ENCODE peak calls at places on chromosomes 6 and 20, in six cellular contexts. One of them, this sample, is unnamed.

GRCh38 chr20:38997622-38998021 is 35.5 kb downstream of the DHX35 start:
- DNase-seq in pancreas: no peak
- DNase-seq in lung: no peak
- DNase-seq in upper lobe of left lung: no peak
- DNase-seq in psoas muscle: no peak
- DNase-seq in choroid plexus epithelial cell: no peak
- DNase-seq in this sample: no peak

GRCh38 chr20:43516251-43516824 is 8.8 kb downstream of the L3MBTL1 start:
- DNase-seq in pancreas: no peak
- DNase-seq in lung: no peak
- DNase-seq in upper lobe of left lung: no peak
- DNase-seq in psoas muscle: no peak
- DNase-seq in choroid plexus epithelial cell: no peak
- DNase-seq in this sample: no peak

GRCh38 chr6:147054158-147054557 is 150.1 kb upstream of the STXBP5 start:
- DNase-seq in pancreas: no peak
- DNase-seq in lung: no peak
- DNase-seq in upper lobe of left lung: no peak
- DNase-seq in psoas muscle: no peak
- DNase-seq in choroid plexus epithelial cell: no peak
- DNase-seq in this sample: peak

GRCh38 chr20:24341781-24342180 is 127.6 kb upstream of the SYNDIG1 start:
- DNase-seq in pancreas: no peak
- DNase-seq in lung: no peak
- DNase-seq in upper lobe of left lung: no peak
- DNase-seq in psoas muscle: no peak
- DNase-seq in choroid plexus epithelial cell: no peak
- DNase-seq in this sample: no peak

GRCh38 chr6:46734867-46735719 is at the start of gene PLA2G7:
- DNase-seq in pancreas: peak
- DNase-seq in lung: no peak
- DNase-seq in upper lobe of left lung: peak
- DNase-seq in psoas muscle: peak
- DNase-seq in choroid plexus epithelial cell: no peak
- DNase-seq in this sample: peak

GRCh38 chr6:118804091-118804490 is 89.9 kb upstream of the ASF1A start:
- DNase-seq in pancreas: no peak
- DNase-seq in lung: no peak
- DNase-seq in upper lobe of left lung: no peak
- DNase-seq in psoas muscle: no peak
- DNase-seq in choroid plexus epithelial cell: no peak
- DNase-seq in this sample: no peak

GRCh38 chr6:71414486-71414885 is 125.9 kb downstream of the OGFRL1 start:
- DNase-seq in pancreas: no peak
- DNase-seq in lung: no peak
- DNase-seq in upper lobe of left lung: no peak
- DNase-seq in psoas muscle: no peak
- DNase-seq in choroid plexus epithelial cell: no peak
- DNase-seq in this sample: no peak

GRCh38 chr6:43181942-43182860 is at the start of gene CUL9:
- DNase-seq in pancreas: peak
- DNase-seq in lung: peak
- DNase-seq in upper lobe of left lung: peak
- DNase-seq in psoas muscle: peak
- DNase-seq in choroid plexus epithelial cell: peak
- DNase-seq in this sample: peak

GRCh38 chr6:43934183-43934802 is 164.3 kb downstream of the VEGFA start:
- DNase-seq in pancreas: no peak
- DNase-seq in lung: no peak
- DNase-seq in upper lobe of left lung: no peak
- DNase-seq in psoas muscle: no peak
- DNase-seq in choroid plexus epithelial cell: no peak
- DNase-seq in this sample: peak

GRCh38 chr6:130020106-130020851 is 1.9 kb downstream of the L3MBTL3 start:
- DNase-seq in pancreas: peak
- DNase-seq in lung: peak
- DNase-seq in upper lobe of left lung: peak
- DNase-seq in psoas muscle: peak
- DNase-seq in choroid plexus epithelial cell: no peak
- DNase-seq in this sample: peak

GRCh38 chr6:156928972-156929371 is 151.8 kb downstream of the ARID1B start:
- DNase-seq in pancreas: no peak
- DNase-seq in lung: no peak
- DNase-seq in upper lobe of left lung: no peak
- DNase-seq in psoas muscle: no peak
- DNase-seq in choroid plexus epithelial cell: no peak
- DNase-seq in this sample: no peak
- H3K4me3 ChIP-seq in pancreas: no peak
- H3K4me3 ChIP-seq in lung: no peak
- H3K4me3 ChIP-seq in upper lobe of left lung: no peak
- H3K4me3 ChIP-seq in psoas muscle: no peak
- H3K4me3 ChIP-seq in choroid plexus epithelial cell: no peak
- H3K4me3 ChIP-seq in this sample: no peak

GRCh38 chr6:152107973-152108372 is 300.5 kb downstream of the ESR1 start:
- DNase-seq in pancreas: no peak
- DNase-seq in lung: no peak
- DNase-seq in upper lobe of left lung: no peak
- DNase-seq in psoas muscle: no peak
- DNase-seq in choroid plexus epithelial cell: no peak
- DNase-seq in this sample: no peak

GRCh38 chr6:152112503-152113261 is 305.2 kb downstream of the ESR1 start:
- DNase-seq in pancreas: peak
- DNase-seq in lung: peak
- DNase-seq in upper lobe of left lung: peak
- DNase-seq in psoas muscle: peak
- DNase-seq in choroid plexus epithelial cell: no peak
- DNase-seq in this sample: no peak

DNA sequence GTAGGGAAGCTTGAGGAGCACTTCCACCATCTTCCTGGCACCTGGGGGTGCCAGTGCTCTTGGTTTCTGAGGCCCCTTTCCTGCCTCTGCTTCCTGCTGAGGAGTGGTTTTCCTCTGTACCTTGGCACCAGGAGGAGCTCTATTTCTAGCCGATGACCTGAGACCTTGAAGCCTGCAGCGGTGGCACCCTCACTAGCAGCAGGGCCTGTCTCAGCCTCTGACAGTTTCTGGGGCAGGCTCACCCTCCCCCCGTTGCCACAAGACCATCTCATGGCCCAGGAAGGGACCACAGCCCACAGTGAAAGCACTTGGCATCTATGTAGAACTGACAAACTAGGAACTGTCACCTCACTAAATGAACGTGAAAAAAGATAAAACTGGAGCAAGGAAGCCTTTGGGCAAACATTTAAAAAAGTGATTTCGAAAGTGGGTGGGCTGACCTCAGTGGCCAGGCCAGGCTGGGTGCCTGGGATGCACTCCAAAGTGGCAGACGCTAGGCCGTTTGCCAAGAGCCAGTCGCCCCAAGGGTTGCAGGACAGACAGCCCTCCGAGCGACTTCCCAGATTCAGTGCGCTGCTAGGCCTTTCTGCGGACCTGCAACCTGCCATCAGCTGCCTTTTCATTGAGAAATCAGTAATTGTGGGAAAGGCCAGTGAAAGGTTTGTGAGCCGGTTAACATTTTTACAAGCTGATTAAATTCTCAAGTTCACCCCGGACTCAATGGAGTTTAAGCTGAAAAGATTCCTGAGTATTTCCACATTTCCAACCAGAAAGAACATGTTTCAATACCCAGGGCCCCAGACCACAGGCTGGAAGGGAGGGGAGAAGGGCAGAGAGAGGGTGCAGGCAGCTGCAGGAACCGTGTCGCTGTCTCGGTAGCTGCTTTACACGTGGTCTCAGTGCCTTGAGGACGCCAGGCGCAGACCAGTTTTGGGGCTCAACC is 303.7 kb downstream of the ESR1 start:
- DNase-seq in pancreas: no peak
- DNase-seq in lung: no peak
- DNase-seq in upper lobe of left lung: no peak
- DNase-seq in psoas muscle: peak
- DNase-seq in choroid plexus epithelial cell: no peak
- DNase-seq in this sample: no peak
- H3K4me3 ChIP-seq in pancreas: no peak
- H3K4me3 ChIP-seq in lung: no peak
- H3K4me3 ChIP-seq in upper lobe of left lung: no peak
- H3K4me3 ChIP-seq in psoas muscle: peak
- H3K4me3 ChIP-seq in choroid plexus epithelial cell: no peak
- H3K4me3 ChIP-seq in this sample: no peak

GRCh38 chr6:27092316-27092692 is 155.2 kb upstream of the PRSS16 start:
- DNase-seq in pancreas: no peak
- DNase-seq in lung: no peak
- DNase-seq in upper lobe of left lung: no peak
- DNase-seq in psoas muscle: no peak
- DNase-seq in choroid plexus epithelial cell: no peak
- DNase-seq in this sample: no peak

GRCh38 chr6:27095914-27096313 is 151.6 kb upstream of the PRSS16 start:
- DNase-seq in pancreas: no peak
- DNase-seq in lung: no peak
- DNase-seq in upper lobe of left lung: no peak
- DNase-seq in psoas muscle: no peak
- DNase-seq in choroid plexus epithelial cell: no peak
- DNase-seq in this sample: no peak

GRCh38 chr6:27096834-27097511 is 150.5 kb upstream of the PRSS16 start:
- DNase-seq in pancreas: peak
- DNase-seq in lung: peak
- DNase-seq in upper lobe of left lung: peak
- DNase-seq in psoas muscle: peak
- DNase-seq in choroid plexus epithelial cell: peak
- DNase-seq in this sample: no peak

GRCh38 chr6:27088068-27088467 is 159.4 kb upstream of the PRSS16 start:
- DNase-seq in pancreas: no peak
- DNase-seq in lung: no peak
- DNase-seq in upper lobe of left lung: no peak
- DNase-seq in psoas muscle: no peak
- DNase-seq in choroid plexus epithelial cell: no peak
- DNase-seq in this sample: no peak

GRCh38 chr6:27091661-27092315 is 155.7 kb upstream of the PRSS16 start:
- DNase-seq in pancreas: no peak
- DNase-seq in lung: no peak
- DNase-seq in upper lobe of left lung: peak
- DNase-seq in psoas muscle: no peak
- DNase-seq in choroid plexus epithelial cell: peak
- DNase-seq in this sample: no peak
- H3K4me3 ChIP-seq in pancreas: no peak
- H3K4me3 ChIP-seq in lung: no peak
- H3K4me3 ChIP-seq in upper lobe of left lung: peak
- H3K4me3 ChIP-seq in psoas muscle: peak
- H3K4me3 ChIP-seq in choroid plexus epithelial cell: peak
- H3K4me3 ChIP-seq in this sample: no peak

DNA sequence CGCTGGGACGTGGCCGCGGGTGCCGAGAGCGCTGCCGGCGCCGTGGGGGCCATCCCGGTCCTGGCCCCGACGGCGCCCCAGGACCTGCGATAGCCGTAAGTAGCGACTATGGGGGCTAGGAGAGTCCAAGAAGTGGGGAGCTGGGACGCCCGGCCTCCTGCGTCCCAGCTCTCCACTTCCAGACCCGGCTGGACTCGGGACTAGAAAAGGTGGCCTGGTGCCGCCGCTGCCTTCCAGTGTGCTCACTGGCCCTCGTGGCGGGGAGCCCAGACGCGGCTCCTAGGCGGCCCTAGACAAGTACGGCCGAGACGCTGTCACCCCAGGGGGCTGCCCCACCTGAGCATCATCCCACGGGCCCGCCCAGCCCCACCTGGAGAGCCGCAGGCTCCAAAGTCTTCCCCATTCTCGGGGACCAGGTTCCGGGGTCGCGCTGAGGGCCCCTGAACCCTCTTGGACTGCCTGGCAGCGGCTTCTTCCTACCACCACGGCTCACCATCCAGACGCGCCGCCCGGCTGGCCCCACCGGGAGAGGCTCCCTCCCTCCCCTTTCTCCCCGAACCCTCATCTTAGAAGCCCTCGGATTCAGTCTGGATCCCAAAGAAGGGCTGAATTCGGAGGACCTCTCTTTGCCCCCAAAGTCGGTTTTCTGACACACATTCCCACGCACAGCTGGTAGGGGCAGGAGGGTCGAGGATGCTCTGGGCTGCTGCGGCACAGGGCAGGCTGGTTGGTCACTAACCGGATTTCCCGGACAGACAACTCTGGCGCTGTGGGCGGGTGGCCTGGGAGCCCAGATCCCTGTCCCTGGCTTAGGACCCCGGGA is 878 bp upstream of the MDFI start:
- DNase-seq in pancreas: no peak
- DNase-seq in lung: no peak
- DNase-seq in upper lobe of left lung: peak
- DNase-seq in psoas muscle: no peak
- DNase-seq in choroid plexus epithelial cell: no peak
- DNase-seq in this sample: peak
- H3K4me3 ChIP-seq in pancreas: peak
- H3K4me3 ChIP-seq in lung: no peak
- H3K4me3 ChIP-seq in upper lobe of left lung: peak
- H3K4me3 ChIP-seq in psoas muscle: peak
- H3K4me3 ChIP-seq in choroid plexus epithelial cell: peak
- H3K4me3 ChIP-seq in this sample: peak

GRCh38 chr20:17503501-17504325 is 27.5 kb downstream of the BFSP1 start:
- DNase-seq in pancreas: no peak
- DNase-seq in lung: no peak
- DNase-seq in upper lobe of left lung: peak
- DNase-seq in psoas muscle: no peak
- DNase-seq in choroid plexus epithelial cell: no peak
- DNase-seq in this sample: no peak

GRCh38 chr20:17504898-17505663 is 26.1 kb downstream of the BFSP1 start:
- DNase-seq in pancreas: peak
- DNase-seq in lung: peak
- DNase-seq in upper lobe of left lung: peak
- DNase-seq in psoas muscle: peak
- DNase-seq in choroid plexus epithelial cell: peak
- DNase-seq in this sample: no peak

GRCh38 chr20:17504326-17504897 is 26.8 kb downstream of the BFSP1 start:
- DNase-seq in pancreas: no peak
- DNase-seq in lung: no peak
- DNase-seq in upper lobe of left lung: peak
- DNase-seq in psoas muscle: no peak
- DNase-seq in choroid plexus epithelial cell: no peak
- DNase-seq in this sample: no peak

GRCh38 chr20:17507032-17507431 is 24.1 kb downstream of the BFSP1 start:
- DNase-seq in pancreas: no peak
- DNase-seq in lung: no peak
- DNase-seq in upper lobe of left lung: no peak
- DNase-seq in psoas muscle: no peak
- DNase-seq in choroid plexus epithelial cell: no peak
- DNase-seq in this sample: no peak

GRCh38 chr20:17505664-17506517 is 25.3 kb downstream of the BFSP1 start:
- DNase-seq in pancreas: no peak
- DNase-seq in lung: no peak
- DNase-seq in upper lobe of left lung: no peak
- DNase-seq in psoas muscle: no peak
- DNase-seq in choroid plexus epithelial cell: peak
- DNase-seq in this sample: no peak
- H3K4me3 ChIP-seq in pancreas: peak
- H3K4me3 ChIP-seq in lung: no peak
- H3K4me3 ChIP-seq in upper lobe of left lung: peak
- H3K4me3 ChIP-seq in psoas muscle: peak
- H3K4me3 ChIP-seq in choroid plexus epithelial cell: no peak
- H3K4me3 ChIP-seq in this sample: no peak

GRCh38 chr20:45343445-45343866 is 4.8 kb downstream of the SDC4 start:
- DNase-seq in pancreas: no peak
- DNase-seq in lung: peak
- DNase-seq in upper lobe of left lung: no peak
- DNase-seq in psoas muscle: no peak
- DNase-seq in choroid plexus epithelial cell: no peak
- DNase-seq in this sample: no peak
- H3K4me3 ChIP-seq in pancreas: peak
- H3K4me3 ChIP-seq in lung: no peak
- H3K4me3 ChIP-seq in upper lobe of left lung: peak
- H3K4me3 ChIP-seq in psoas muscle: peak
- H3K4me3 ChIP-seq in choroid plexus epithelial cell: peak
- H3K4me3 ChIP-seq in this sample: no peak

This sample was measured in WERI-Rb-1.